ENCODE peak calls at places on chromosomes 2 and 18, in six cellular contexts. U is fibroblast of lung, J is C1 segment of cervical spinal cord, E is NCI-H460, L is gastrocnemius medialis, W is activated T-helper 1 cell treated with Interleukin-2 at 50 U/mL for 16 hours. T is an unnamed sample.

GRCh38 chr2:216658702-216659231 is 25.5 kb downstream of the IGFBP2 start:
- DNase-seq in U (no peak), J (no peak), E (no peak), L (no peak), W (no peak), T (no peak)

GRCh38 chr2:241064008-241064801 is 37.9 kb downstream of the MTERF4 start:
- DNase-seq in U (no peak), J (no peak), E (no peak), L (no peak), W (peak), T (no peak)

GRCh38 chr2:36468463-36469266 is 113.1 kb downstream of the CRIM1 start:
- DNase-seq in U (peak), J (no peak), E (no peak), L (peak), W (no peak), T (no peak)

GRCh38 chr18:33665187-33665586 is 87.2 kb downstream of the ASXL3 start:
- DNase-seq in U (no peak), J (no peak), E (no peak), L (no peak), W (no peak), T (no peak)

GRCh38 chr2:118850171-118850900 is 2.9 kb upstream of the EN1 start:
- DNase-seq in U (no peak), J (no peak), E (no peak), L (no peak), W (no peak), T (no peak)

GRCh38 chr2:108920686-108921085 is 68.3 kb downstream of the EDAR start:
- DNase-seq in U (no peak), J (no peak), E (no peak), L (no peak), W (no peak), T (no peak)

GRCh38 chr2:241751152-241751551 is 16.7 kb downstream of the D2HGDH start:
- DNase-seq in U (no peak), J (no peak), E (no peak), L (no peak), W (no peak), T (no peak)

GRCh38 chr2:227632827-227633226 is 15.5 kb downstream of the SCYGR4 start:
- DNase-seq in U (no peak), J (no peak), E (no peak), L (no peak), W (no peak), T (no peak)

GRCh38 chr2:11938196-11938595 is 191.8 kb downstream of the LPIN1 start:
- DNase-seq in U (no peak), J (no peak), E (no peak), L (no peak), W (no peak), T (peak)

GRCh38 chr2:48248251-48248933 is 281.6 kb upstream of the STON1 start:
- DNase-seq in U (peak), J (no peak), E (peak), L (peak), W (no peak), T (no peak)

GRCh38 chr18:57951999-57952774 is 91.8 kb upstream of the NEDD4L start:
- DNase-seq in U (peak), J (no peak), E (no peak), L (no peak), W (no peak), T (no peak)

GRCh38 chr2:157441072-157441454 is 2.8 kb downstream of the CYTIP start:
- DNase-seq in U (no peak), J (no peak), E (peak), L (no peak), W (no peak), T (no peak)

GRCh38 chr2:160207804-160208661 is 8.0 kb upstream of the ITGB6 start:
- DNase-seq in U (peak), J (no peak), E (peak), L (peak), W (no peak), T (peak)

GRCh38 chr18:11327656-11328055 is 178.3 kb upstream of the PIEZO2 start:
- DNase-seq in U (peak), J (no peak), E (no peak), L (no peak), W (no peak), T (no peak)

GRCh38 chr2:174878537-174879147 is 114.4 kb upstream of the CHRNA1 start:
- DNase-seq in U (peak), J (no peak), E (no peak), L (no peak), W (no peak), T (no peak)

GRCh38 chr18:22473366-22473765 is 55.7 kb upstream of the CTAGE1 start:
- DNase-seq in U (no peak), J (no peak), E (no peak), L (no peak), W (no peak), T (no peak)

GRCh38 chr2:157395811-157396210 is 48.1 kb downstream of the CYTIP start:
- DNase-seq in U (no peak), J (no peak), E (no peak), L (no peak), W (no peak), T (no peak)

GRCh38 chr2:29589440-29590103 is 331.8 kb downstream of the ALK start:
- DNase-seq in U (no peak), J (no peak), E (no peak), L (no peak), W (no peak), T (no peak)

GRCh38 chr2:224062481-224063307 is 23.6 kb upstream of the SERPINE2 start:
- DNase-seq in U (no peak), J (no peak), E (no peak), L (no peak), W (no peak), T (no peak)

GRCh38 chr2:113240915-113241911 is 37.5 kb downstream of the PAX8 start:
- DNase-seq in U (peak), J (no peak), E (peak), L (peak), W (no peak), T (no peak)

GRCh38 chr2:127927415-127927814 is 41.7 kb upstream of the AMMECR1L start:
- DNase-seq in U (no peak), J (no peak), E (no peak), L (no peak), W (no peak), T (no peak)

GRCh38 chr18:46416706-46417638 is 240.0 kb downstream of the LOXHD1 start:
- DNase-seq in U (no peak), J (no peak), E (no peak), L (no peak), W (no peak), T (no peak)

GRCh38 chr18:36309436-36310391 is 12.2 kb downstream of the FHOD3 start:
- DNase-seq in U (peak), J (no peak), E (no peak), L (peak), W (no peak), T (peak)

GRCh38 chr2:149200109-149200520 is 130.3 kb upstream of the LYPD6 start:
- DNase-seq in U (peak), J (no peak), E (no peak), L (no peak), W (no peak), T (no peak)

GRCh38 chr18:48095726-48096125 is 165.3 kb upstream of the SMAD2 start:
- DNase-seq in U (no peak), J (no peak), E (no peak), L (no peak), W (no peak), T (no peak)

GRCh38 chr2:152098033-152098797 is 629 bp downstream of the CACNB4 start:
- DNase-seq in U (no peak), J (no peak), E (no peak), L (no peak), W (no peak), T (peak)

GRCh38 chr2:27954771-27955384 is 64.3 kb downstream of the BABAM2 start:
- DNase-seq in U (peak), J (no peak), E (peak), L (peak), W (no peak), T (peak)

GRCh38 chr2:238467772-238468171 is 41.0 kb downstream of the ASB1 start:
- DNase-seq in U (no peak), J (no peak), E (no peak), L (no peak), W (no peak), T (no peak)

GRCh38 chr2:228104215-228104614 is 77.3 kb downstream of the SPHKAP start:
- DNase-seq in U (no peak), J (no peak), E (no peak), L (no peak), W (no peak), T (no peak)

GRCh38 chr2:65070172-65070830 is 14.1 kb downstream of the CEP68 start:
- DNase-seq in U (peak), J (no peak), E (no peak), L (peak), W (no peak), T (no peak)

T was measured in Right ventricle myocardium superior.